ENCODE peak calls at places on chromosome 1, in ten cellular contexts. F, V, G, W, R, E, P, N, C and O are unnamed samples.
A peak's percentile ranks its signal among the peaks of the same experiment; 100 is the strongest.

GRCh38 chr1:2865571-2866414 is 64.3 kb upstream of the TTC34 start:
- DNase-seq in F (no peak), V (no peak), G (no peak), W (no peak), R (no peak), E (no peak), P (no peak), N (no peak), C (no peak), O (no peak)

GRCh38 chr1:27772071-27772470 is 948 bp upstream of the STX12 start:
- DNase-seq in F (no peak), V (no peak), G (no peak), W (no peak), R (no peak), E (peak; percentile 81), P (no peak), N (no peak), C (no peak), O (no peak)

GRCh38 chr1:114154146-114154962 is 685 bp upstream of the SYT6 start:
- DNase-seq in F (peak; percentile 24), V (no peak), G (no peak), W (peak; percentile 34), R (no peak), E (peak; percentile 13), P (no peak), N (peak; percentile 7), C (peak; percentile 55), O (peak; percentile 14)

GRCh38 chr1:157158967-157159366 is 20.8 kb upstream of the ETV3 start:
- DNase-seq in F (no peak), V (no peak), G (no peak), W (no peak), R (no peak), E (no peak), P (no peak), N (no peak), C (no peak), O (no peak)

GRCh38 chr1:37612186-37612585 is 16.4 kb upstream of the GNL2 start:
- DNase-seq in F (no peak), V (no peak), G (no peak), W (no peak), R (no peak), E (no peak), P (no peak), N (no peak), C (no peak), O (no peak)

GRCh38 chr1:193568451-193568985 is 382.1 kb upstream of the B3GALT2 start:
- DNase-seq in F (no peak), V (no peak), G (no peak), W (no peak), R (no peak), E (no peak), P (no peak), N (no peak), C (no peak), O (no peak)

GRCh38 chr1:19775317-19775716 is 24.4 kb downstream of the TMCO4 start:
- DNase-seq in F (no peak), V (no peak), G (no peak), W (no peak), R (no peak), E (peak; percentile 11), P (no peak), N (no peak), C (no peak), O (peak; percentile 23)

GRCh38 chr1:39129514-39129913 is 75.0 kb upstream of the MACF1 start:
- DNase-seq in F (peak; percentile 70), V (peak; percentile 19), G (no peak), W (no peak), R (peak; percentile 53), E (peak; percentile 64), P (no peak), N (no peak), C (no peak), O (no peak)

GRCh38 chr1:86703696-86704455 is 500 bp upstream of the SH3GLB1 start:
- DNase-seq in F (peak; percentile 24), V (no peak), G (no peak), W (no peak), R (no peak), E (no peak), P (peak; percentile 74), N (peak; percentile 12), C (no peak), O (peak; percentile 22)

GRCh38 chr1:233261206-233261605 is 34.3 kb downstream of the PCNX2 start:
- DNase-seq in F (no peak), V (no peak), G (no peak), W (no peak), R (peak; percentile 38), E (no peak), P (no peak), N (no peak), C (no peak), O (peak; percentile 45)

GRCh38 chr1:7453038-7453437 is 318.1 kb upstream of the VAMP3 start:
- DNase-seq in F (no peak), V (no peak), G (no peak), W (no peak), R (no peak), E (no peak), P (no peak), N (no peak), C (no peak), O (no peak)

GRCh38 chr1:162161921-162162550 is 92.5 kb downstream of the NOS1AP start:
- DNase-seq in F (peak; percentile 48), V (no peak), G (no peak), W (no peak), R (no peak), E (no peak), P (no peak), N (no peak), C (no peak), O (no peak)

GRCh38 chr1:187689137-187689536 is 860.4 kb downstream of the PLA2G4A start:
- DNase-seq in F (peak; percentile 85), V (no peak), G (no peak), W (no peak), R (no peak), E (peak; percentile 92), P (no peak), N (peak; percentile 75), C (no peak), O (peak; percentile 34)

GRCh38 chr1:65308781-65309316 is 494 bp upstream of the DNAJC6 start:
- DNase-seq in F (no peak), V (no peak), G (no peak), W (no peak), R (no peak), E (no peak), P (no peak), N (no peak), C (no peak), O (no peak)
- H3K4me3 ChIP-seq in F (no peak overlapping the region), V (no peak overlapping the region), G (no peak overlapping the region), W (peak overlapping the region; percentile 76), R (peak overlapping the region; percentile 48), E (no peak overlapping the region), P (peak overlapping the region; percentile 49), N (peak overlapping the region; percentile 57), C (no peak overlapping the region), O (peak overlapping the region; percentile 26)

GRCh38 chr1:236774926-236775325 is 20.2 kb upstream of the MTR start:
- DNase-seq in F (peak; percentile 57), V (no peak), G (no peak), W (no peak), R (peak; percentile 37), E (peak; percentile 52), P (no peak), N (no peak), C (no peak), O (peak; percentile 39)
- TF ChIP-seq CTCF in F (peak; percentile 57), V (peak; percentile 33), G (no peak), W (peak; percentile 61), R (peak; percentile 24), E (peak; percentile 39), P (no peak), N (peak; percentile 23), C (no peak), O (peak; percentile 16)

GRCh38 chr1:216726435-216726834 is 3.2 kb upstream of the ESRRG start:
- DNase-seq in F (no peak), V (no peak), G (no peak), W (no peak), R (no peak), E (no peak), P (no peak), N (no peak), C (no peak), O (no peak)

GRCh38 chr1:216723274-216723780 is at the start of gene ESRRG:
- DNase-seq in F (peak; percentile 7), V (no peak), G (peak; percentile 62), W (peak; percentile 95), R (no peak), E (no peak), P (no peak), N (no peak), C (peak; percentile 26), O (peak; percentile 25)

GRCh38 chr1:216721878-216722277 is 1.4 kb downstream of the ESRRG start:
- DNase-seq in F (no peak), V (no peak), G (no peak), W (peak; percentile 42), R (no peak), E (no peak), P (no peak), N (no peak), C (no peak), O (no peak)

DNA sequence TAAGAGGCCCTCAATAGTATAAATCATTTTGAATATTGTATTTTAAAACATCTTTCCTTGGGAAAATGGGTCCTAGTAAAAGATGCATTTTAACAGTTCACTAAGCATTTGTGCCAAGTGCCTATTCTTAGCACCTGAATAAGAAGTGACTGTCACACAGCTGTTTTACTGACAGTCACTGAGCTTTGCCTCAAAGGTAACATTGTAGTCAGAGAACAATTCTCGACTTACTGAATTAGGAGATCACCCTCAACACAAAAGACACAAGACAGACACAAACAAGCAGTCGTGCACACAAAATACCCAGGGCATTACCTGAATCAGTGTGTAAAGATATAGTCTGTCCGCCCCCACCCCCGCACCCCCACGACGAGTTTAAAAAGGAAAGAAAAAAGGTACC is 388 bp downstream of the ESRRG start:
- DNase-seq in F (no peak), V (no peak), G (no peak), W (no peak), R (no peak), E (no peak), P (no peak), N (no peak), C (no peak), O (no peak)
- H3K4me3 ChIP-seq in F (no peak overlapping the region), V (no peak overlapping the region), G (peak overlapping the region; percentile 57), W (peak overlapping the region; percentile 81), R (no peak overlapping the region), E (no peak overlapping the region), P (peak overlapping the region; percentile 48), N (no peak overlapping the region), C (no peak overlapping the region), O (peak overlapping the region; percentile 27)

DNA sequence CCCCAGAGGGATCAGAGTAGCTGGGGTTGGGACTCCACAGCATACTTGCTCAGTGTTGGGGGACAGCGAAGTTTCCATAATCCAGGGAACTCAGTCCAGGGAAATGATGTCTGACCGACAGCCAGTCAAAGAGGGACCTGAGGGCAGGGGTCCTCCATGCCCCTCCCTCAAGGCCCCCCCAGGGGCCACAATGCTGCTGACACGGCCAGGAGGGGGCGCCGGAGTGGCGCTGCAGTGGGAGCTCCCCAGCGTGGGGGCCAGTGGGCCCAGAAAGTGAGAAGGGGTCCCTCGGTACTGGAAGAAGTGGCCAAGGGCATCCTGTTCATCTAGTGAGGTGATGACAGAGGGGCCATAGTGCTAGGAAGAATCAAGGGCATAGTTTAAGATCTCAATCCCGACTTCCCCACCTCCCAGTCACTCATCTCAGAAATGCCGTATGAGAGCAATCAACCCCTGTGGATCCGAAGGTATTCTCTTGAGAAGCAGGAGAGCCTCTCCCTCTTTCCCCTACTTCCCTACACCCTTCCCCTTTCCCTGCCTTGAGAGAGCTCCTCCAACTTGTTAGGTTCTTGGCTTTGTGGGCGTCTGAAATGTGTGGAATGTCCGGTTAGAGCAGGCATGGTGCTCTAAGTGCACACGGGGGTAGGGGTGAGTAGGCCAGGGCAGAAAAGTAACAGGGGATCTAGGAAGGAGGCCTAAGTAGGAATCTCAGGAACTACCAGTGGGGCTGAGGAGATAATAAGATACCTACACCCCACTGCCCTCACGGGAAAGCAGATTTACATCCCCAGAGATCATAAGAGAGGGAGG is 4.1 kb downstream of the NUDT17 start:
- DNase-seq in F (peak; percentile 90), V (no peak), G (no peak), W (no peak), R (no peak), E (peak; percentile 75), P (no peak), N (peak; percentile 61), C (no peak), O (peak; percentile 26)
- TF ChIP-seq CTCF in F (peak; percentile 71), V (peak; percentile 41), G (no peak), W (peak; percentile 37), R (peak; percentile 19), E (peak; percentile 47), P (no peak), N (peak; percentile 47), C (no peak), O (peak; percentile 43)